ENCODE peak calls at places on chromosomes 11 and 22, in six cellular contexts. One of them, this sample, is unnamed.

GRCh38 chr22:49269371-49269770 is 558.3 kb downstream of the BRD1 start:
- DNase-seq in activated T-helper 1 cell treated with anti-CD3 and anti-CD28 coated beads, Interleukin-2, amount 50 U/mL, for 16 hours: no peak
- DNase-seq in PC-3: no peak
- DNase-seq in NB4: no peak
- DNase-seq in foreskin melanocyte: no peak
- DNase-seq in NCI-H1105 treated with DMSO at 0.1 percent for 48 hours: no peak
- DNase-seq in this sample: no peak

GRCh38 chr22:45608763-45609180 is 62.9 kb upstream of the ATXN10 start:
- DNase-seq in activated T-helper 1 cell treated with anti-CD3 and anti-CD28 coated beads, Interleukin-2, amount 50 U/mL, for 16 hours: no peak
- DNase-seq in PC-3: peak
- DNase-seq in NB4: peak
- DNase-seq in foreskin melanocyte: no peak
- DNase-seq in NCI-H1105 treated with DMSO at 0.1 percent for 48 hours: no peak
- DNase-seq in this sample: peak

GRCh38 chr11:75530577-75530976 is 4.8 kb upstream of the GDPD5 start:
- DNase-seq in activated T-helper 1 cell treated with anti-CD3 and anti-CD28 coated beads, Interleukin-2, amount 50 U/mL, for 16 hours: no peak
- DNase-seq in PC-3: no peak
- DNase-seq in NB4: no peak
- DNase-seq in foreskin melanocyte: no peak
- DNase-seq in NCI-H1105 treated with DMSO at 0.1 percent for 48 hours: no peak
- DNase-seq in this sample: no peak

GRCh38 chr11:94325681-94326080 is 21.3 kb downstream of the IZUMO1R start:
- DNase-seq in activated T-helper 1 cell treated with anti-CD3 and anti-CD28 coated beads, Interleukin-2, amount 50 U/mL, for 16 hours: no peak
- DNase-seq in PC-3: peak
- DNase-seq in NB4: peak
- DNase-seq in foreskin melanocyte: no peak
- DNase-seq in NCI-H1105 treated with DMSO at 0.1 percent for 48 hours: no peak
- DNase-seq in this sample: peak

GRCh38 chr22:17190702-17191101 is 28.5 kb downstream of the ADA2 start:
- DNase-seq in activated T-helper 1 cell treated with anti-CD3 and anti-CD28 coated beads, Interleukin-2, amount 50 U/mL, for 16 hours: no peak
- DNase-seq in PC-3: no peak
- DNase-seq in NB4: no peak
- DNase-seq in foreskin melanocyte: no peak
- DNase-seq in NCI-H1105 treated with DMSO at 0.1 percent for 48 hours: no peak
- DNase-seq in this sample: no peak

GRCh38 chr11:18650859-18651557 is 16.9 kb upstream of the SPTY2D1 start:
- DNase-seq in activated T-helper 1 cell treated with anti-CD3 and anti-CD28 coated beads, Interleukin-2, amount 50 U/mL, for 16 hours: no peak
- DNase-seq in PC-3: peak
- DNase-seq in NB4: peak
- DNase-seq in foreskin melanocyte: peak
- DNase-seq in NCI-H1105 treated with DMSO at 0.1 percent for 48 hours: peak
- DNase-seq in this sample: peak

GRCh38 chr11:96015911-96016565 is 92.1 kb upstream of the MTMR2 start:
- DNase-seq in activated T-helper 1 cell treated with anti-CD3 and anti-CD28 coated beads, Interleukin-2, amount 50 U/mL, for 16 hours: no peak
- DNase-seq in PC-3: no peak
- DNase-seq in NB4: peak
- DNase-seq in foreskin melanocyte: no peak
- DNase-seq in NCI-H1105 treated with DMSO at 0.1 percent for 48 hours: no peak
- DNase-seq in this sample: no peak

GRCh38 chr22:29697853-29698598 is 21.8 kb upstream of the CABP7 start:
- DNase-seq in activated T-helper 1 cell treated with anti-CD3 and anti-CD28 coated beads, Interleukin-2, amount 50 U/mL, for 16 hours: no peak
- DNase-seq in PC-3: no peak
- DNase-seq in NB4: no peak
- DNase-seq in foreskin melanocyte: no peak
- DNase-seq in NCI-H1105 treated with DMSO at 0.1 percent for 48 hours: no peak
- DNase-seq in this sample: no peak

GRCh38 chr11:2748814-2749554 is 49.2 kb upstream of the KCNQ1OT1 start:
- DNase-seq in activated T-helper 1 cell treated with anti-CD3 and anti-CD28 coated beads, Interleukin-2, amount 50 U/mL, for 16 hours: no peak
- DNase-seq in PC-3: no peak
- DNase-seq in NB4: no peak
- DNase-seq in foreskin melanocyte: no peak
- DNase-seq in NCI-H1105 treated with DMSO at 0.1 percent for 48 hours: no peak
- DNase-seq in this sample: no peak

GRCh38 chr22:49629024-49629570 is 198.6 kb downstream of the BRD1 start:
- DNase-seq in activated T-helper 1 cell treated with anti-CD3 and anti-CD28 coated beads, Interleukin-2, amount 50 U/mL, for 16 hours: no peak
- DNase-seq in PC-3: no peak
- DNase-seq in NB4: no peak
- DNase-seq in foreskin melanocyte: no peak
- DNase-seq in NCI-H1105 treated with DMSO at 0.1 percent for 48 hours: no peak
- DNase-seq in this sample: no peak

GRCh38 chr11:77457340-77457739 is 16.6 kb downstream of the PAK1 start:
- DNase-seq in activated T-helper 1 cell treated with anti-CD3 and anti-CD28 coated beads, Interleukin-2, amount 50 U/mL, for 16 hours: no peak
- DNase-seq in PC-3: no peak
- DNase-seq in NB4: no peak
- DNase-seq in foreskin melanocyte: no peak
- DNase-seq in NCI-H1105 treated with DMSO at 0.1 percent for 48 hours: no peak
- DNase-seq in this sample: no peak

GRCh38 chr11:111421251-111421650 is 42.2 kb upstream of the POU2AF1 start:
- DNase-seq in activated T-helper 1 cell treated with anti-CD3 and anti-CD28 coated beads, Interleukin-2, amount 50 U/mL, for 16 hours: no peak
- DNase-seq in PC-3: no peak
- DNase-seq in NB4: no peak
- DNase-seq in foreskin melanocyte: no peak
- DNase-seq in NCI-H1105 treated with DMSO at 0.1 percent for 48 hours: no peak
- DNase-seq in this sample: no peak

GRCh38 chr11:693415-693831 is 1.6 kb downstream of the DEAF1 start:
- DNase-seq in activated T-helper 1 cell treated with anti-CD3 and anti-CD28 coated beads, Interleukin-2, amount 50 U/mL, for 16 hours: no peak
- DNase-seq in PC-3: peak
- DNase-seq in NB4: peak
- DNase-seq in foreskin melanocyte: no peak
- DNase-seq in NCI-H1105 treated with DMSO at 0.1 percent for 48 hours: peak
- DNase-seq in this sample: no peak

GRCh38 chr11:61266602-61267001 is 25.6 kb downstream of the PGA5 start:
- DNase-seq in activated T-helper 1 cell treated with anti-CD3 and anti-CD28 coated beads, Interleukin-2, amount 50 U/mL, for 16 hours: no peak
- DNase-seq in PC-3: peak
- DNase-seq in NB4: no peak
- DNase-seq in foreskin melanocyte: no peak
- DNase-seq in NCI-H1105 treated with DMSO at 0.1 percent for 48 hours: no peak
- DNase-seq in this sample: peak

GRCh38 chr11:75627879-75628668 is 40.8 kb downstream of the MAP6 start:
- DNase-seq in activated T-helper 1 cell treated with anti-CD3 and anti-CD28 coated beads, Interleukin-2, amount 50 U/mL, for 16 hours: no peak
- DNase-seq in PC-3: no peak
- DNase-seq in NB4: peak
- DNase-seq in foreskin melanocyte: no peak
- DNase-seq in NCI-H1105 treated with DMSO at 0.1 percent for 48 hours: no peak
- DNase-seq in this sample: no peak

GRCh38 chr11:102610198-102610597 is 14.9 kb downstream of the MMP20 start:
- DNase-seq in activated T-helper 1 cell treated with anti-CD3 and anti-CD28 coated beads, Interleukin-2, amount 50 U/mL, for 16 hours: no peak
- DNase-seq in PC-3: no peak
- DNase-seq in NB4: no peak
- DNase-seq in foreskin melanocyte: no peak
- DNase-seq in NCI-H1105 treated with DMSO at 0.1 percent for 48 hours: no peak
- DNase-seq in this sample: no peak

GRCh38 chr22:23177197-23177596 is 3.1 kb upstream of the BCR start:
- DNase-seq in activated T-helper 1 cell treated with anti-CD3 and anti-CD28 coated beads, Interleukin-2, amount 50 U/mL, for 16 hours: no peak
- DNase-seq in PC-3: no peak
- DNase-seq in NB4: peak
- DNase-seq in foreskin melanocyte: no peak
- DNase-seq in NCI-H1105 treated with DMSO at 0.1 percent for 48 hours: no peak
- DNase-seq in this sample: no peak

GRCh38 chr11:130415719-130416536 is 12.5 kb downstream of the ADAMTS8 start:
- DNase-seq in activated T-helper 1 cell treated with anti-CD3 and anti-CD28 coated beads, Interleukin-2, amount 50 U/mL, for 16 hours: no peak
- DNase-seq in PC-3: no peak
- DNase-seq in NB4: no peak
- DNase-seq in foreskin melanocyte: no peak
- DNase-seq in NCI-H1105 treated with DMSO at 0.1 percent for 48 hours: no peak
- DNase-seq in this sample: no peak